ENCODE peak calls at places on chromosomes 6 and 20, in seven cellular contexts. F is mucosa of descending colon, A is Peyer's patch, D is thyroid gland, U is heart left ventricle, Y is RWPE2, L is IMR-90. R is an unnamed sample. For H3K36me3, the result is how much of the 10 kb centered on the place peaks cover.

GRCh38 chr6:131597448-131597847 is 24.4 kb downstream of the ARG1 start:
- DNase-seq in F (no peak), A (no peak), D (no peak), U (no peak), Y (no peak), L (no peak), R (no peak)

GRCh38 chr6:125789576-125790402 is 971 bp upstream of the NCOA7 start:
- DNase-seq in F (peak), A (peak), D (peak), U (peak), Y (no peak), L (peak), R (no peak)

GRCh38 chr6:139754898-139755754 is 380.7 kb upstream of the CITED2 start:
- DNase-seq in F (no peak), A (no peak), D (no peak), U (no peak), Y (no peak), L (no peak), R (no peak)

GRCh38 chr20:13816757-13817156 is 31.9 kb downstream of the NDUFAF5 start:
- DNase-seq in F (no peak), A (no peak), D (no peak), U (no peak), Y (no peak), L (no peak), R (no peak)

GRCh38 chr20:5136096-5136495 is 9.3 kb downstream of the CDS2 start:
- DNase-seq in F (no peak), A (no peak), D (no peak), U (no peak), Y (no peak), L (no peak), R (no peak)

GRCh38 chr6:112785408-112785807 is 438.3 kb downstream of the RFPL4B start:
- DNase-seq in F (no peak), A (no peak), D (no peak), U (no peak), Y (no peak), L (no peak), R (no peak)

GRCh38 chr6:37058084-37058586 is 52.7 kb downstream of the FGD2 start:
- DNase-seq in F (no peak), A (no peak), D (no peak), U (no peak), Y (no peak), L (peak), R (no peak)

GRCh38 chr6:47592466-47592865 is 105.9 kb upstream of the ADGRF4 start:
- DNase-seq in F (no peak), A (no peak), D (no peak), U (no peak), Y (no peak), L (no peak), R (no peak)

GRCh38 chr6:235763-236360 is 56.4 kb upstream of the DUSP22 start:
- DNase-seq in F (no peak), A (no peak), D (peak), U (peak), Y (no peak), L (peak), R (no peak)

GRCh38 chr6:41630069-41630468 is 8.2 kb upstream of the MDFI start:
- DNase-seq in F (no peak), A (no peak), D (no peak), U (no peak), Y (no peak), L (no peak), R (no peak)

GRCh38 chr6:113182370-113183141 is 674.6 kb upstream of the MARCKS start:
- DNase-seq in F (no peak), A (no peak), D (no peak), U (no peak), Y (no peak), L (peak), R (peak)

GRCh38 chr6:40425192-40425919 is 161.8 kb downstream of the LRFN2 start:
- DNase-seq in F (no peak), A (no peak), D (no peak), U (peak), Y (no peak), L (no peak), R (no peak)

GRCh38 chr6:3409699-3410384 is 47.0 kb downstream of the SLC22A23 start:
- DNase-seq in F (peak), A (peak), D (peak), U (no peak), Y (no peak), L (no peak), R (no peak)

GRCh38 chr6:3915076-3915791 is 66.1 kb downstream of the FAM50B start:
- DNase-seq in F (no peak), A (no peak), D (no peak), U (no peak), Y (no peak), L (no peak), R (no peak)

GRCh38 chr6:26216886-26217713 is 129.9 kb downstream of the HFE start:
- DNase-seq in F (peak), A (peak), D (peak), U (peak), Y (peak), L (peak), R (no peak)

GRCh38 chr6:104531591-104531990 is 328.1 kb downstream of the HACE1 start:
- DNase-seq in F (no peak), A (no peak), D (no peak), U (no peak), Y (no peak), L (no peak), R (no peak)

GRCh38 chr6:33013608-33014007 is 4.2 kb upstream of the HLA-DOA start:
- DNase-seq in F (no peak), A (no peak), D (no peak), U (no peak), Y (no peak), L (no peak), R (no peak)

GRCh38 chr6:74050921-74051320 is 354.9 kb downstream of the CD109 start:
- DNase-seq in F (no peak), A (no peak), D (no peak), U (no peak), Y (no peak), L (no peak), R (no peak)

GRCh38 chr6:42101186-42101657 is 41.2 kb downstream of the C6orf132 start:
- DNase-seq in F (no peak), A (no peak), D (peak), U (no peak), Y (no peak), L (peak), R (no peak)

GRCh38 chr20:8428988-8429387 is 296.9 kb downstream of the PLCB1 start:
- DNase-seq in F (no peak), A (no peak), D (no peak), U (no peak), Y (no peak), L (no peak), R (no peak)

GRCh38 chr6:168131464-168132415 is 52.7 kb upstream of the FRMD1 start:
- DNase-seq in F (no peak), A (no peak), D (no peak), U (no peak), Y (no peak), L (no peak), R (no peak)

GRCh38 chr20:1897965-1898464 is 2.8 kb downstream of the SIRPA start:
- DNase-seq in F (no peak), A (no peak), D (no peak), U (no peak), Y (no peak), L (no peak), R (no peak)

GRCh38 chr6:115356371-115356770 is 704.3 kb downstream of the FRK start:
- DNase-seq in F (no peak), A (no peak), D (no peak), U (no peak), Y (no peak), L (no peak), R (no peak)

GRCh38 chr6:12010635-12011275 is 1.4 kb upstream of the HIVEP1 start:
- DNase-seq in F (peak), A (peak), D (peak), U (peak), Y (peak), L (no peak), R (no peak)

GRCh38 chr6:20458051-20458894 is 56.6 kb downstream of the E2F3 start:
- DNase-seq in F (no peak), A (no peak), D (no peak), U (no peak), Y (no peak), L (no peak), R (no peak)

GRCh38 chr6:118881440-118882313 is 12.3 kb upstream of the ASF1A start:
- DNase-seq in F (no peak), A (no peak), D (no peak), U (no peak), Y (no peak), L (no peak), R (no peak)

GRCh38 chr20:10412591-10413408 is 21.2 kb downstream of the MKKS start:
- DNase-seq in F (no peak), A (no peak), D (no peak), U (no peak), Y (no peak), L (no peak), R (no peak)

GRCh38 chr6:16793828-16794412 is 32.7 kb upstream of the ATXN1 start:
- DNase-seq in F (no peak), A (no peak), D (no peak), U (no peak), Y (no peak), L (no peak), R (no peak)

GRCh38 chr6:42226251-42227143 is 8.8 kb upstream of the MRPS10 start:
- DNase-seq in F (peak), A (peak), D (no peak), U (no peak), Y (peak), L (peak), R (peak)

GRCh38 chr6:82022614-82023102 is 224.9 kb downstream of the IBTK start:
- DNase-seq in F (no peak), A (no peak), D (no peak), U (no peak), Y (no peak), L (peak), R (peak)

GRCh38 chr6:92777146-92777740 is 642.1 kb downstream of the EPHA7 start:
- DNase-seq in F (no peak), A (no peak), D (no peak), U (no peak), Y (no peak), L (peak), R (peak)

GRCh38 chr6:3330199-3330598 is 71.5 kb downstream of the PSMG4 start:
- DNase-seq in F (no peak), A (no peak), D (no peak), U (no peak), Y (no peak), L (no peak), R (no peak)

GRCh38 chr6:39335780-39336541 is 13.5 kb upstream of the KCNK16 start:
- DNase-seq in F (no peak), A (no peak), D (no peak), U (no peak), Y (no peak), L (no peak), R (no peak)

GRCh38 chr20:53517146-53517545 is 76.5 kb downstream of the ZNF217 start:
- DNase-seq in F (no peak), A (no peak), D (no peak), U (no peak), Y (peak), L (peak), R (no peak)

GRCh38 chr20:3821996-3822395 is 1.6 kb downstream of the AP5S1 start:
- DNase-seq in F (no peak), A (no peak), D (no peak), U (no peak), Y (no peak), L (no peak), R (no peak)

GRCh38 chr6:35428421-35429149 is 23.6 kb upstream of the FANCE start:
- DNase-seq in F (no peak), A (no peak), D (no peak), U (no peak), Y (no peak), L (peak), R (no peak)

GRCh38 chr6:35426074-35426473 is 26.1 kb upstream of the FANCE start:
- DNase-seq in F (no peak), A (no peak), D (no peak), U (no peak), Y (no peak), L (no peak), R (no peak)

GRCh38 chr6:35427435-35427834 is 24.7 kb upstream of the FANCE start:
- DNase-seq in F (no peak), A (no peak), D (no peak), U (no peak), Y (no peak), L (no peak), R (no peak)

GRCh38 chr6:35427851-35428321 is 24.3 kb upstream of the FANCE start:
- DNase-seq in F (no peak), A (no peak), D (no peak), U (no peak), Y (no peak), L (peak), R (no peak)

DNA sequence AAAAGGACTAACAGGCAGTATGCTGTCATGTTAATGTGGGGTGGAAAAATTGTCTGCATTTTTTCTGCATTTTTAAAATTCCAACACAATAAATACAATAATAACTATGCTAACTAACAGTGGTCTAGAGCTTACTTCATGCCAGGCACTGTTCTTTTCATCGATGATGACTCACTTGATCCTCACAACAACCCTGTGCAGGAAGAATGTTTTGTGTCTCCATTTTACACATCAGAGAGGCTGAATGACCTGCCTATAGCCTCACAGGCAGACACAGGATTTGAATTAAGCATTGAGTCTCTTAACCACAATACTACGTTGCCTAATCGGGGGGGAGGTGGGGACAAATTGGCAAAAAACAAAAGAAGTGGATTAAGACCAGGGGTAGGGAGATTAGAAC is 26.9 kb upstream of the FANCE start:
- DNase-seq in F (no peak), A (no peak), D (no peak), U (no peak), Y (no peak), L (peak), R (peak)
- H3K36me3 ChIP-seq in F (under half), A (under half), D (under half), U (half or more), Y (half or more), L (under half), R (under half)

GRCh38 chr6:134372603-134373281 is 54.8 kb upstream of the SGK1 start:
- DNase-seq in F (no peak), A (no peak), D (peak), U (no peak), Y (no peak), L (peak), R (no peak)
- H3K4me3 ChIP-seq in F (no peak), A (no peak), D (no peak), U (no peak), Y (no peak), L (no peak), R (no peak)

GRCh38 chr6:13275435-13275989 is 52.8 kb downstream of the TBC1D7 start:
- DNase-seq in F (no peak), A (no peak), D (no peak), U (no peak), Y (no peak), L (no peak), R (no peak)
- TF ChIP-seq CTCF in F (no peak), A (no peak), D (no peak), U (no peak), Y (no peak), L (no peak), R (no peak)

DNA sequence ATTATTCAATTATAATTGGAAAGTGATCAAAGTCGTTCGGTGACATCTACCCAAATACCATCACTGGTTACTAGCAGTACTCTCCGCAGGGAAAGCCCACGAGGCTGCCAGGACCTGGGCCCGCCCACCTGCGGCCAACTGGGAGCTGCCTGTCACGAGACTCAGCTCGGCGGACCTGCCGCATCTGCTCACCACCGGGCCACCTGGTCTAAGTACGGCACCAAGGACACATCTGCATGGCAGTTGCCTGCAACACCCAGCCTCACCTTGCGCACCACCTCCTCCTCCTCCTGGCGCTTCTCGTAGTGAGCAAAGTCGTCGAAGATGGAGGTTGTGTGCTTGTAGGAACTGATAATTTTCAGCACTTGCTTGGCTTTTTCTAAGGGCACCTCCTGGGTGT is 13.9 kb downstream of the YTHDF1 start:
- DNase-seq in F (peak), A (no peak), D (no peak), U (no peak), Y (peak), L (no peak), R (no peak)
- H3K36me3 ChIP-seq in F (under half), A (under half), D (under half), U (half or more), Y (half or more), L (half or more), R (under half)

DNA sequence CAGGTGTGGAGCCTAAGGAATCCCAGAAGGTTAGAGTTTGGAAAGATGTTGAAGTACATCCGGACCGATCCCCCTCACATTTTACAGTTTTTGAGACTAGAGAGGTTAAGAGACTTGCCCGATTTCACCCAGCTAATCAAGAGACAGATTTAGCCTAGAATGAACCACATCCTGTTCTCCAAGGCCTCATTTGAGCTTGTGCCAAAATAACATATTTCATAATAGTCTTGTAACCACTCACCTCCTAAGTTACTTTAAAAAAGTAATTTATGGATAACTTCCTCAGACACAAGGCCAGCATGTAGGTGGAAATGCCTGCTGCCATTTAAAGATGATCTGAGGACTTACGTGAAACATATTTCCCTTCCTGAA is 39.8 kb upstream of the ARHGAP18 start:
- DNase-seq in F (no peak), A (no peak), D (no peak), U (no peak), Y (no peak), L (peak), R (no peak)
- H3K4me3 ChIP-seq in F (no peak), A (no peak), D (no peak), U (no peak), Y (no peak), L (no peak), R (no peak)

DNA sequence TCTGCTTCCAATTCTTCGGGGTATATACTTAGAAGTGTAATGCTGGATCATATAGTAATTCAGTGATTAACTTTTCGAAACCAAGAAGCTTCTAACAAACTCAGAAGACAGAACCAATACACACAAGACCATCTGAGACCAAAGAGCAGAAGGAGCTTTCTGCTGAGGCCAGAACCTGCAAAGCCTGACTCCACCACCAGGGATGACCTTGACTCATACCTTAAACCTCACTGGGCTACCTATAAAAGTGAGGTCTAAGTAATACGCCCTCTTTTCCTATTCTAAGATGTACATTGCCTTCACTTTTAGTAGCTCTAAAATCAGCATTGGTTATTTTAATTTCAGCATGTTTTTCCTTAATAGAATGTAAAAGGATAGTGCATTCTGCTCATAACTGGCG is 84.8 kb downstream of the FOXF2 start:
- DNase-seq in F (no peak), A (no peak), D (no peak), U (no peak), Y (no peak), L (no peak), R (no peak)
- TF ChIP-seq CTCF in F (no peak), A (no peak), D (no peak), U (no peak), Y (no peak), L (no peak), R (peak)

DNA sequence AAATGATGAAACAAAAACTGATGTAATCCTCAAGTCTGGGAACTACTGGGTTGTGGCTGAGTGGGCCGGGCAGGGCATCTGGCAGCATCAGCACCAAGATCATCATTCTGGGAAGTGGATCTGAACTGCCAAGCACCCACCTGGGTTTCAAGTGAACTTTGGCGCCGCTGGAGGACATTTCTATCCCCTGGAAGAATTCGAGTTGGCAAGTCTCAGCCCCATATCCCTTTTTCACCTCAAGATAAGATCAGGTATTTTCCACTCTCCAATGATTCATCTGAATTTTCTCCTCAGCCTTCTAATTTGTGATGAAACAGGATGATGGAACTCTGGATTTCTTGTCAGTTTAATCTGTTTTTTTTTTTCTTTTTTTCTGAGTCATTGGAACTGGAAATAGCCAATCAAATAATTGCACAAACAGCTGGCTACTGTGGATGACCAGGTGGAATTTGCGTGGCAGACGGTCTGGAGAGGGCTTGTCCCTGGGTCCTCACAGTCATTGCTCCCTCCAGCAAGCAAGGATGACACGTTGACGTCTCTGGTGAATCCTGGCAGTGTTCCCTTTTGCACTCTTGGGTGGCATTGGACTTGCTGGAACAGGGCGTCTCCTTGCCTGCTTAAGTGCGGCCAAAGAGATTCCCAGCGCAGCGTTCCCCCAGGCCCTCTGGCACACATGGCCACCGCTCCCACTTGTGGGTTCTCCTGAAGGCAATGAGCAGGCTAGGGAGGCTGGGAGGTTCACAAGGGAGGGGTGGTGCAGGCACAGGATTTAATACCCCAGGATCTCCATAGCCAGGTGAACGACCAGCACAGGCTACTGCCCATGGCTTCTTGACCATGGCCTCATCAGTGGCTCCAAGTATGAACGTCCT is 80.4 kb downstream of the DHX35 start:
- DNase-seq in F (no peak), A (no peak), D (no peak), U (no peak), Y (peak), L (peak), R (no peak)
- H3K36me3 ChIP-seq in F (under half), A (under half), D (under half), U (half or more), Y (under half), L (under half), R (under half)

GRCh38 chr20:56627122-56628014 is 1.7 kb upstream of the TFAP2C start:
- DNase-seq in F (no peak), A (no peak), D (no peak), U (no peak), Y (no peak), L (no peak), R (no peak)
- H3K4me3 ChIP-seq in F (no peak), A (no peak), D (no peak), U (no peak), Y (no peak), L (no peak), R (no peak)

R was measured in kidney epithelial cell.